ENCODE peak calls at places on chromosomes 1 and 21, in six cellular contexts. B is NCI-H1105, I is NCI-H2029, T is T-helper 1 cell, P is NAMALWA, H is NCI-H146. C is an unnamed sample.

GRCh38 chr1:172650474-172651193 is 8.3 kb upstream of the FASLG start:
- DNase-seq in B (no peak), H (no peak), T (no peak), I (no peak), P (no peak), C (no peak)

GRCh38 chr1:96116707-96117106 is 604.9 kb upstream of the PTBP2 start:
- DNase-seq in P (no peak), B (no peak), T (no peak), H (peak), I (no peak), C (no peak)

GRCh38 chr21:37827878-37828277 is 88.4 kb downstream of the KCNJ6 start:
- DNase-seq in H (no peak), I (no peak), B (no peak), P (no peak), T (no peak), C (no peak)

GRCh38 chr1:18927654-18928272 is 25.4 kb upstream of the ALDH4A1 start:
- DNase-seq in B (no peak), P (peak), T (peak), I (no peak), H (no peak), C (no peak)

GRCh38 chr1:190205713-190206112 is 272.0 kb downstream of the BRINP3 start:
- DNase-seq in P (no peak), H (no peak), B (no peak), T (no peak), I (no peak), C (no peak)

GRCh38 chr1:86741947-86742572 is 37.7 kb downstream of the SH3GLB1 start:
- DNase-seq in B (peak), T (peak), H (peak), P (peak), I (no peak), C (peak)

GRCh38 chr1:211598514-211598913 is 19.6 kb upstream of the SLC30A1 start:
- DNase-seq in B (no peak), H (no peak), P (no peak), I (no peak), T (no peak), C (no peak)

GRCh38 chr1:153940756-153941155 is 5.8 kb downstream of the DENND4B start:
- DNase-seq in I (no peak), H (no peak), T (no peak), B (no peak), P (no peak), C (no peak)

GRCh38 chr1:56473582-56474270 is 105.6 kb downstream of the PLPP3 start:
- DNase-seq in H (no peak), B (no peak), I (no peak), P (no peak), T (no peak), C (no peak)

GRCh38 chr1:5898266-5898665 is 94.0 kb downstream of the NPHP4 start:
- DNase-seq in H (no peak), I (no peak), P (no peak), T (no peak), B (no peak), C (no peak)

GRCh38 chr1:14011132-14011531 is 311.1 kb downstream of the PRDM2 start:
- DNase-seq in B (no peak), H (no peak), P (no peak), I (no peak), T (no peak), C (no peak)